ENCODE peak calls at places on chromosomes 3 and 15, in six cellular contexts. M is SK-N-SH, Z is H1, H is HepG2, L is K562, B is GM12878. E is an unnamed sample.

GRCh38 chr3:37979798-37980476 is 10.6 kb upstream of the VILL start:
- DNase-seq in B (no peak), L (no peak), Z (no peak), M (no peak), H (no peak), E (no peak)

GRCh38 chr3:78751266-78751665 is 1016.5 kb downstream of the ROBO1 start:
- DNase-seq in B (no peak), M (no peak), L (no peak), Z (no peak), H (no peak), E (no peak)

GRCh38 chr3:78148986-78149717 is 1109.3 kb downstream of the ROBO2 start:
- DNase-seq in L (no peak), M (no peak), B (no peak), Z (no peak), H (no peak), E (no peak)

GRCh38 chr15:61327019-61327631 is 98.0 kb upstream of the RORA start:
- DNase-seq in M (no peak), H (no peak), L (no peak), B (peak), Z (no peak), E (no peak)

GRCh38 chr3:127484601-127485388 is 105.7 kb downstream of the TPRA1 start:
- DNase-seq in L (no peak), Z (no peak), M (peak), H (no peak), B (no peak), E (no peak)

GRCh38 chr3:176795897-176796296 is 401.4 kb downstream of the TBL1XR1 start:
- DNase-seq in M (no peak), Z (no peak), H (no peak), B (no peak), L (no peak), E (no peak)

GRCh38 chr3:128903501-128903900 is 24.1 kb downstream of the ACAD9 start:
- DNase-seq in Z (no peak), L (no peak), B (no peak), H (no peak), M (no peak), E (no peak)

GRCh38 chr3:56800373-56801150 is 1.2 kb downstream of the ARHGEF3 start:
- DNase-seq in H (no peak), Z (no peak), M (no peak), L (no peak), B (no peak), E (no peak)

GRCh38 chr3:135865554-135865953 is 100.0 kb upstream of the PPP2R3A start:
- DNase-seq in H (no peak), Z (no peak), B (no peak), L (no peak), M (no peak), E (no peak)

GRCh38 chr3:141012571-141012970 is 38.6 kb upstream of the SPSB4 start:
- DNase-seq in H (no peak), M (no peak), Z (no peak), L (no peak), B (no peak), E (no peak)

GRCh38 chr15:42691308-42691707 is 45.6 kb downstream of the CDAN1 start:
- DNase-seq in L (peak), B (no peak), Z (no peak), H (no peak), M (no peak), E (no peak)

GRCh38 chr3:119676771-119677640 is at the start of gene COX17:
- DNase-seq in H (peak), M (peak), B (peak), Z (peak), L (peak), E (peak)

GRCh38 chr15:39851505-39852082 is 68.5 kb downstream of the GPR176 start:
- DNase-seq in Z (no peak), L (no peak), M (no peak), H (no peak), B (no peak), E (no peak)

GRCh38 chr3:124631727-124632126 is 98.5 kb upstream of the UMPS start:
- DNase-seq in M (no peak), L (no peak), H (no peak), B (no peak), Z (no peak), E (no peak)

GRCh38 chr3:40294434-40294833 is 15.1 kb upstream of the EIF1B start:
- DNase-seq in Z (no peak), H (no peak), B (no peak), M (peak), L (no peak), E (no peak)

GRCh38 chr3:169722715-169723114 is 42.1 kb downstream of the TERC start:
- DNase-seq in Z (no peak), L (no peak), H (no peak), M (no peak), B (no peak), E (no peak)

GRCh38 chr3:133792171-133792763 is 13.3 kb upstream of the SRPRB start:
- DNase-seq in B (no peak), M (no peak), H (no peak), Z (no peak), L (peak), E (peak)

GRCh38 chr3:175163686-175164085 is 304.6 kb downstream of the NAALADL2 start:
- DNase-seq in Z (no peak), L (no peak), M (no peak), H (no peak), B (no peak), E (no peak)

GRCh38 chr3:143529018-143529478 is 319.2 kb downstream of the SLC9A9 start:
- DNase-seq in L (no peak), H (no peak), Z (no peak), M (no peak), B (peak), E (no peak)

GRCh38 chr3:119579366-119580147 is at the start of gene ADPRH:
- DNase-seq in Z (no peak), M (peak), B (no peak), L (peak), H (no peak), E (peak)

GRCh38 chr3:161567962-161568361 is 71.4 kb downstream of the OTOL1 start:
- DNase-seq in Z (no peak), L (no peak), B (no peak), M (no peak), H (no peak), E (no peak)

GRCh38 chr3:151085889-151086483 is 522 bp downstream of the MED12L start:
- DNase-seq in B (no peak), Z (no peak), M (peak), H (no peak), L (no peak), E (no peak)

GRCh38 chr15:78619022-78619950 is 1.5 kb downstream of the CHRNA3 start:
- DNase-seq in Z (no peak), B (no peak), H (no peak), M (peak), L (no peak), E (no peak)

GRCh38 chr15:68204776-68205557 is at the start of gene CALML4:
- DNase-seq in L (no peak), B (no peak), M (no peak), H (peak), Z (no peak), E (no peak)

GRCh38 chr15:30889231-30889630 is 14.5 kb upstream of the FAN1 start:
- DNase-seq in L (no peak), H (no peak), B (no peak), Z (no peak), M (no peak), E (no peak)

GRCh38 chr3:24704496-24704895 is 209.8 kb upstream of the THRB start:
- DNase-seq in B (no peak), M (no peak), Z (no peak), L (no peak), H (no peak), E (no peak)

GRCh38 chr3:183917776-183918175 is 33.1 kb upstream of the PARL start:
- DNase-seq in M (no peak), Z (no peak), H (no peak), B (no peak), L (no peak), E (no peak)

GRCh38 chr3:116393199-116393598 is 52.1 kb downstream of the LSAMP start:
- DNase-seq in B (no peak), M (no peak), Z (no peak), L (no peak), H (no peak), E (no peak)

GRCh38 chr3:1700650-1701049 is 398.0 kb upstream of the CNTN4 start:
- DNase-seq in L (no peak), Z (no peak), M (no peak), B (no peak), H (no peak), E (no peak)

GRCh38 chr3:172155880-172156279 is 116.5 kb downstream of the FNDC3B start:
- DNase-seq in B (no peak), L (no peak), M (no peak), Z (no peak), H (no peak), E (no peak)

GRCh38 chr15:51736646-51737537 is 563 bp downstream of the LYSMD2 start:
- DNase-seq in L (peak), Z (no peak), M (peak), H (no peak), B (no peak), E (no peak)

GRCh38 chr15:80404719-80405553 is 754 bp downstream of the ARNT2 start:
- DNase-seq in B (no peak), M (peak), Z (no peak), L (no peak), H (no peak), E (no peak)

GRCh38 chr15:47812436-47813109 is 95.3 kb downstream of the SEMA6D start:
- DNase-seq in H (peak), L (no peak), M (no peak), Z (no peak), B (peak), E (no peak)

GRCh38 chr3:72494076-72495000 is 353.9 kb downstream of the SHQ1 start:
- DNase-seq in B (no peak), Z (no peak), L (no peak), H (no peak), M (no peak), E (no peak)

GRCh38 chr3:134852893-134853351 is 57.9 kb downstream of the EPHB1 start:
- DNase-seq in Z (no peak), H (no peak), M (no peak), B (peak), L (no peak), E (no peak)

GRCh38 chr15:76678766-76679165 is 226.4 kb downstream of the SCAPER start:
- DNase-seq in M (no peak), B (no peak), L (no peak), H (no peak), Z (no peak), E (no peak)
- TF ChIP-seq YY1 in M (no peak), B (no peak), L (no peak), H (no peak), Z (no peak), E (no peak)

GRCh38 chr15:35118987-35119386 is 33.9 kb upstream of the NANOGP8 start:
- DNase-seq in M (no peak), B (no peak), L (no peak), Z (no peak), H (no peak), E (no peak)
- TF ChIP-seq RAD21 in M (no peak), B (no peak), L (no peak), Z (no peak), H (no peak), E (no peak)

GRCh38 chr15:100759698-100760356 is 119.8 kb upstream of the ALDH1A3 start:
- DNase-seq in L (peak), Z (no peak), B (no peak), H (peak), M (peak), E (peak)
- TF ChIP-seq YY1 in L (no peak), Z (no peak), B (no peak), H (no peak), M (no peak), E (no peak)

DNA sequence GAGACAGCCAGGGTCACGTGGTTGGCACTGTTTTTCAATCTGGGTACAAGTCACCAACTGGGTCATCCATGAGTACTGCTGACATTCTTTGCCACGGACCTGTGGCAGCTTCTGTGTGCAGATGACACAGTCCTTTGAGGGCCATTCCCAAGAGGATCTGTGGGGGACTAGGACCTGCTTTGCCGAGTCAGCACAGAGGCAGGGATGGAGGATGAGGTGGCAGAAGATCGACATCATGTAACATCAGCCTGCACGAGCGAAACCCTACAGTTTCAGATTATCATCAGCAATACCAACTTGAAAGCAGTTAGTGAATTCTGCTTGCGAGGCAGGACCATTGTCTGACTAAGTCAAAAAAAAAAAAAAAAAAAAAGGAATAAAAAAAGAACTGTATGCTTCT is 227.7 kb downstream of the FOXP1 start:
- DNase-seq in B (no peak), M (no peak), H (no peak), L (no peak), Z (no peak), E (no peak)
- TF ChIP-seq RAD21 in B (no peak), M (no peak), H (no peak), L (no peak), Z (no peak), E (no peak)

DNA sequence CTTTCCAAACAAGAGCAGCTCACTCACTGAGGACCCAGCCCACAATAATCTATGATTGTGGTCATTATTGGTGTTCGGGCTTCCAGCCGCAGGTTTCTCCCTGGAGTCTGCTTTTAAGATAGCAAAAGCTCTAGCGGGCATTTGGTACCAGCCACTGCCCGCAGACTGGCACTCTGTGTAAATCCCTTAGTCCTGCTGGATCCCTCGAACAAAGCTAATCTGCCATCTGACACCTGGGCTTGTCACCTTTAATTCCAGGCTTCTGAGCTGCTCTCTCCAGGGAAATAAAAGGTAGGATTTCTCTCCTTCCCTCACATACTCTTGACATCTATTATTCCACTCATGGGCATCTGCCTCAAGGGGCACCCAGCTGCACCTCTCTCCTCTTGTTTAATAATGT is 158.7 kb downstream of the PDCD6IP start:
- DNase-seq in L (no peak), M (no peak), H (no peak), Z (no peak), B (no peak), E (no peak)
- TF ChIP-seq YY1 in L (no peak), M (no peak), H (no peak), Z (no peak), B (no peak), E (no peak)

GRCh38 chr15:85495542-85495941 is 115.1 kb downstream of the AKAP13 start:
- DNase-seq in L (no peak), B (no peak), H (no peak), M (peak), Z (no peak), E (no peak)

GRCh38 chr15:85495096-85495495 is 114.7 kb downstream of the AKAP13 start:
- DNase-seq in M (no peak), B (no peak), Z (no peak), L (no peak), H (no peak), E (no peak)

GRCh38 chr15:85496146-85496545 is 115.7 kb downstream of the AKAP13 start:
- DNase-seq in M (no peak), Z (no peak), L (no peak), B (no peak), H (no peak), E (no peak)

GRCh38 chr15:85498471-85498870 is 118.1 kb downstream of the AKAP13 start:
- DNase-seq in H (no peak), Z (no peak), M (no peak), L (no peak), B (no peak), E (no peak)

GRCh38 chr15:85496551-85497545 is 116.4 kb downstream of the AKAP13 start:
- DNase-seq in M (peak), L (no peak), H (peak), B (no peak), Z (no peak), E (no peak)
- TF ChIP-seq RAD21 in M (no peak), L (no peak), H (no peak), B (no peak), Z (no peak), E (no peak)

DNA sequence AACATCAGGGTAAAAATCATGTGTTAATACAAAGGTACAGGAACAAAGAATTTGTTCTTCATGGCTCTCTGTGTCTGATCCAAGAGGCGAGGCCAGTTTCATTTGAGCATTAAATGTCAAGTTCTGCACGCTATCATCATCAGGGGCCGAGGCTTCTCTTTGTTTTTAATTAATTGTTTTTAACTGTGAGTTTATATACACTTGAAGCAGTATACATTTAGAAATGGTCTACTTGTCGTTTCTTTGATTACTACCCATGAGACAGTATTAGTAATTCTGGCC is 21.2 kb upstream of the OCA2 start:
- DNase-seq in L (no peak), H (no peak), Z (no peak), B (no peak), M (no peak), E (no peak)
- TF ChIP-seq YY1 in L (no peak), H (no peak), Z (no peak), B (no peak), M (no peak), E (no peak)

GRCh38 chr15:93302080-93302765 is 213.2 kb upstream of the RGMA start:
- DNase-seq in H (no peak), B (no peak), L (no peak), Z (no peak), M (no peak), E (no peak)
- TF ChIP-seq RAD21 in H (no peak), B (no peak), L (no peak), Z (no peak), M (no peak), E (no peak)

GRCh38 chr15:89490081-89490480 is 6.3 kb downstream of the RHCG start:
- DNase-seq in L (no peak), H (no peak), B (no peak), M (no peak), Z (no peak), E (no peak)

GRCh38 chr15:89489376-89489775 is 7.0 kb downstream of the RHCG start:
- DNase-seq in H (no peak), B (no peak), L (no peak), Z (no peak), M (no peak), E (no peak)

GRCh38 chr15:89483079-89483478 is 13.3 kb downstream of the RHCG start:
- DNase-seq in M (no peak), Z (no peak), L (no peak), H (no peak), B (no peak), E (no peak)

GRCh38 chr15:89490550-89491315 is 5.7 kb downstream of the RHCG start:
- DNase-seq in Z (no peak), B (no peak), M (peak), L (no peak), H (no peak), E (no peak)

DNA sequence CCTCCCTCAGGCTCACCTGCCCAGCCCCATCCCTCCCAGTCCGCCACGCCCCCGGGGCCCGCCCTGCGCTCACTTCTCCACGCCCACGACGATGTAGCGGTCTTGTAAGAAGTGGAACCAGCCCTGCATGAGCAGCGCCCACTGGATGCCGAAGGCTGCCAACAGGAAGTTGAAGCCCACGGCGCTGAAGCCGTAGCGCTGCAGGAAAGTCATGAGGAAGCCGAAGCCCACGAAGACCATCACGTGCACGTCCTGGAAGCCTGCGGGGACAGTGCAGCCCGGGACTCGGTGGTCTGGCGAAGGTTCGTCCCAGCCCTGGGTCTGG is 9.7 kb downstream of the RHCG start:
- DNase-seq in Z (no peak), L (peak), M (no peak), H (no peak), B (no peak), E (no peak)
- TF ChIP-seq YY1 in Z (no peak), L (no peak), M (no peak), H (no peak), B (no peak), E (no peak)

E was measured in HCT116.